ENCODE peak calls at places on chromosomes 5 and 9, in four cellular contexts. One of them, this sample, is unnamed.

GRCh38 chr9:105150991-105151685 is 93.3 kb upstream of the SLC44A1 start:
- DNase-seq in IMR-90: peak
- DNase-seq in GM12878: no peak
- DNase-seq in K562: no peak
- DNase-seq in this sample: no peak

GRCh38 chr5:44887722-44888121 is 79.0 kb downstream of the MRPS30 start:
- DNase-seq in K562: no peak
- DNase-seq in IMR-90: no peak
- DNase-seq in GM12878: no peak
- DNase-seq in this sample: no peak

GRCh38 chr5:68251804-68252648 is 36.5 kb downstream of the PIK3R1 start:
- DNase-seq in GM12878: no peak
- DNase-seq in K562: no peak
- DNase-seq in IMR-90: peak
- DNase-seq in this sample: no peak

GRCh38 chr9:112041536-112042243 is 133.4 kb downstream of the SUSD1 start:
- DNase-seq in K562: no peak
- DNase-seq in IMR-90: peak
- DNase-seq in GM12878: no peak
- DNase-seq in this sample: peak

GRCh38 chr5:14487101-14487895 is 94.3 kb upstream of the OTULINL start:
- DNase-seq in IMR-90: no peak
- DNase-seq in GM12878: no peak
- DNase-seq in K562: no peak
- DNase-seq in this sample: no peak

GRCh38 chr5:3006961-3007551 is 255.6 kb upstream of the IRX2 start:
- DNase-seq in GM12878: no peak
- DNase-seq in IMR-90: no peak
- DNase-seq in K562: no peak
- DNase-seq in this sample: no peak

GRCh38 chr5:88675758-88676636 is 207.0 kb downstream of the MEF2C start:
- DNase-seq in GM12878: no peak
- DNase-seq in K562: no peak
- DNase-seq in IMR-90: peak
- DNase-seq in this sample: no peak

GRCh38 chr5:35143841-35144240 is 86.4 kb downstream of the PRLR start:
- DNase-seq in GM12878: no peak
- DNase-seq in K562: no peak
- DNase-seq in IMR-90: no peak
- DNase-seq in this sample: no peak

GRCh38 chr9:132488611-132489010 is 78.6 kb downstream of the CFAP77 start:
- DNase-seq in GM12878: no peak
- DNase-seq in K562: no peak
- DNase-seq in IMR-90: no peak
- DNase-seq in this sample: no peak

GRCh38 chr5:138650999-138651766 is 76.0 kb upstream of the HSPA9 start:
- DNase-seq in GM12878: no peak
- DNase-seq in IMR-90: no peak
- DNase-seq in K562: no peak
- DNase-seq in this sample: no peak

GRCh38 chr5:1508679-1509290 is 15.0 kb downstream of the LPCAT1 start:
- DNase-seq in GM12878: no peak
- DNase-seq in K562: no peak
- DNase-seq in IMR-90: peak
- DNase-seq in this sample: no peak

GRCh38 chr9:69919461-69920061 is 98.9 kb downstream of the CFAP95 start:
- DNase-seq in K562: peak
- DNase-seq in IMR-90: peak
- DNase-seq in GM12878: no peak
- DNase-seq in this sample: peak

GRCh38 chr9:70861376-70861775 is 260.0 kb downstream of the TRPM3 start:
- DNase-seq in IMR-90: no peak
- DNase-seq in GM12878: no peak
- DNase-seq in K562: no peak
- DNase-seq in this sample: no peak

GRCh38 chr5:14902826-14903560 is 31.4 kb upstream of the ANKH start:
- DNase-seq in IMR-90: no peak
- DNase-seq in GM12878: no peak
- DNase-seq in K562: no peak
- DNase-seq in this sample: no peak

GRCh38 chr5:128146671-128147070 is 63.1 kb downstream of the SLC12A2 start:
- DNase-seq in IMR-90: no peak
- DNase-seq in K562: no peak
- DNase-seq in GM12878: no peak
- DNase-seq in this sample: no peak

GRCh38 chr5:3345195-3345594 is 250.4 kb upstream of the IRX1 start:
- DNase-seq in K562: no peak
- DNase-seq in IMR-90: no peak
- DNase-seq in GM12878: no peak
- DNase-seq in this sample: no peak

GRCh38 chr5:111063709-111064322 is 7.7 kb upstream of the TSLP start:
- DNase-seq in IMR-90: peak
- DNase-seq in GM12878: no peak
- DNase-seq in K562: no peak
- DNase-seq in this sample: no peak

GRCh38 chr5:1521054-1521453 is 2.7 kb downstream of the LPCAT1 start:
- DNase-seq in K562: no peak
- DNase-seq in IMR-90: no peak
- DNase-seq in GM12878: no peak
- DNase-seq in this sample: no peak

GRCh38 chr5:159183247-159183646 is 26.1 kb downstream of the RNF145 start:
- DNase-seq in IMR-90: no peak
- DNase-seq in GM12878: no peak
- DNase-seq in K562: no peak
- DNase-seq in this sample: no peak

GRCh38 chr9:92808726-92809451 is 44.3 kb upstream of the BICD2 start:
- DNase-seq in IMR-90: peak
- DNase-seq in K562: peak
- DNase-seq in GM12878: no peak
- DNase-seq in this sample: peak

GRCh38 chr5:110968246-110969005 is 103.1 kb upstream of the TSLP start:
- DNase-seq in K562: no peak
- DNase-seq in IMR-90: peak
- DNase-seq in GM12878: no peak
- DNase-seq in this sample: no peak

GRCh38 chr5:106853266-106853665 is 817.5 kb downstream of the EFNA5 start:
- DNase-seq in IMR-90: peak
- DNase-seq in GM12878: no peak
- DNase-seq in K562: no peak
- DNase-seq in this sample: no peak

GRCh38 chr5:80967500-80968181 is 7.5 kb downstream of the RASGRF2 start:
- DNase-seq in K562: no peak
- DNase-seq in IMR-90: peak
- DNase-seq in GM12878: no peak
- DNase-seq in this sample: peak

GRCh38 chr9:100445903-100446549 is 19.1 kb downstream of the MSANTD3 start:
- DNase-seq in GM12878: no peak
- DNase-seq in IMR-90: no peak
- DNase-seq in K562: no peak
- DNase-seq in this sample: no peak

GRCh38 chr9:119667163-119667562 is 297.9 kb upstream of the BRINP1 start:
- DNase-seq in IMR-90: no peak
- DNase-seq in K562: no peak
- DNase-seq in GM12878: no peak
- DNase-seq in this sample: no peak

GRCh38 chr9:89686134-89686533 is 81.3 kb downstream of the GADD45G start:
- DNase-seq in IMR-90: no peak
- DNase-seq in K562: no peak
- DNase-seq in GM12878: no peak
- DNase-seq in this sample: no peak

GRCh38 chr9:33452828-33453271 is 5.5 kb upstream of the AQP3 start:
- DNase-seq in K562: peak
- DNase-seq in IMR-90: peak
- DNase-seq in GM12878: no peak
- DNase-seq in this sample: peak

GRCh38 chr5:110909950-110910349 is 161.6 kb upstream of the TSLP start:
- DNase-seq in IMR-90: peak
- DNase-seq in K562: no peak
- DNase-seq in GM12878: no peak
- DNase-seq in this sample: no peak

GRCh38 chr5:10528056-10528816 is 35.6 kb upstream of the ANKRD33B start:
- DNase-seq in IMR-90: peak
- DNase-seq in K562: no peak
- DNase-seq in GM12878: no peak
- DNase-seq in this sample: no peak

GRCh38 chr5:77316871-77317661 is 106.6 kb downstream of the PDE8B start:
- DNase-seq in IMR-90: peak
- DNase-seq in GM12878: no peak
- DNase-seq in K562: no peak
- DNase-seq in this sample: no peak

GRCh38 chr9:87678650-87679355 is 47.1 kb upstream of the CTSL start:
- DNase-seq in GM12878: no peak
- DNase-seq in IMR-90: peak
- DNase-seq in K562: peak
- DNase-seq in this sample: peak

GRCh38 chr9:100428871-100429654 is 2.1 kb downstream of the MSANTD3 start:
- DNase-seq in GM12878: no peak
- DNase-seq in K562: no peak
- DNase-seq in IMR-90: peak
- DNase-seq in this sample: peak

GRCh38 chr5:95178046-95178651 is 106.7 kb downstream of the MCTP1 start:
- DNase-seq in IMR-90: no peak
- DNase-seq in GM12878: peak
- DNase-seq in K562: no peak
- DNase-seq in this sample: peak

GRCh38 chr5:115382989-115383388 is 86.5 kb upstream of the CCDC112 start:
- DNase-seq in K562: no peak
- DNase-seq in GM12878: no peak
- DNase-seq in IMR-90: no peak
- DNase-seq in this sample: no peak
- TF ChIP-seq FOS in K562: no peak
- TF ChIP-seq FOS in GM12878: no peak
- TF ChIP-seq FOS in IMR-90: no peak
- TF ChIP-seq FOS in this sample: no peak

GRCh38 chr5:181159286-181160143 is 12.1 kb downstream of the OR2V2 start:
- DNase-seq in K562: peak
- DNase-seq in IMR-90: peak
- DNase-seq in GM12878: no peak
- DNase-seq in this sample: peak
- H3K27ac ChIP-seq in K562: peak
- H3K27ac ChIP-seq in IMR-90: no peak
- H3K27ac ChIP-seq in GM12878: peak
- H3K27ac ChIP-seq in this sample: no peak

DNA sequence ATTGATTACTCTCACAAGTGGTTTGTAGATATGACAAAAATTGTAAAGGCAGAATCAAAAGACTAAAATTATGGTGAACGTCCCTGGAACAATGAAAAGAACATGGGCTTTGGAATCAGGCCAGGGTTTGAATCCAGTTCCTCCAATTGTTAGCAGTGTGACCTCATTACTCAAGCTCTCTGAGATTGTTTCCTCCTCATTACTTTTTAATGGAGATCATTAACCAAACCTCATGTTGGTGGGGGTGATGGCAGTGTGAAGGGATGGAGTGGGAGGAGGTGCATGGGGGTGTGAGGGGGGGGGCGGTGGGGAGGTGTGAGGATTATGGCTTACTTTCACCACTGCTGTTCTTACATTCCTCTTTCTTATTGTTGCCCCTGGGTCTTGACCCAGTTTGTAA is 44.1 kb upstream of the FOXE1 start:
- DNase-seq in IMR-90: no peak
- DNase-seq in GM12878: no peak
- DNase-seq in K562: no peak
- DNase-seq in this sample: peak
- TF ChIP-seq FOS in IMR-90: no peak
- TF ChIP-seq FOS in GM12878: no peak
- TF ChIP-seq FOS in K562: no peak
- TF ChIP-seq FOS in this sample: no peak

GRCh38 chr5:72364961-72365360 is 44.8 kb downstream of the PTCD2 start:
- DNase-seq in K562: no peak
- DNase-seq in GM12878: no peak
- DNase-seq in IMR-90: no peak
- DNase-seq in this sample: no peak
- H3K27ac ChIP-seq in K562: no peak
- H3K27ac ChIP-seq in GM12878: no peak
- H3K27ac ChIP-seq in IMR-90: no peak
- H3K27ac ChIP-seq in this sample: no peak

GRCh38 chr5:93130623-93131022 is 450.4 kb downstream of the NR2F1-AS1 start:
- DNase-seq in K562: no peak
- DNase-seq in IMR-90: no peak
- DNase-seq in GM12878: no peak
- DNase-seq in this sample: no peak
- TF ChIP-seq FOS in K562: no peak
- TF ChIP-seq FOS in IMR-90: no peak
- TF ChIP-seq FOS in GM12878: no peak
- TF ChIP-seq FOS in this sample: no peak

DNA sequence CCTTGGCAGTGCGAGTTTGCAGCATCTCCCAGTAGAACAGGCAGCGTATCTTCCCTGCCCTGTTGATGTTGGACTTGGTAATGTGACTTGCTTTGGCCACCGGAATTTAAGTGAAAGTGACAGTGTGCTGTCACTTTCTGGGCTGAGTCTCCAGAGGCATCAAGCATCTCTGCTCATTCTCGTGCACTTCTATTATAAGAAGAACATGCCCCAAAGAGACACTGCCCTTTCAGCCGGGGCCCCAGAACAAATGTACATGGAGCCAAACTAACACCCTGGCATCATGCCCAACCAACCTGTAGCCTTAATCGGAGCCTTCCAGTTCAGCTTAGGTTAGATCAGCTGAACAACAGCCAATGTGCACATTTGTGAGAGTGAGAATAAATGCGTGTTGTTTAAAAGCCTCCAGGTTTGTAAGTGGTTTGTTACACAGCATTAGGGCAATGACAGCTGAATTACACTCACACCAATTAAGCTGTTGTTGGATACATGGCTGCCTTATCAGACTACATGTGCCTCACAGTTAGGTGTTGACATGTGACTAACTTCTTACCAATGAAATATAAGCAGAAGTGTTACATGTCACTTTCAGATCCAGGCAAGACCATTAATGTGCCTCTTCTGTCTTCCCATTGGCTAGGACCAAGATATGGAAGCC is 22.1 kb upstream of the FRMD3 start:
- DNase-seq in GM12878: no peak
- DNase-seq in K562: no peak
- DNase-seq in IMR-90: no peak
- DNase-seq in this sample: no peak
- H3K27ac ChIP-seq in GM12878: no peak
- H3K27ac ChIP-seq in K562: no peak
- H3K27ac ChIP-seq in IMR-90: no peak
- H3K27ac ChIP-seq in this sample: no peak

This sample was measured in endothelial cell of umbilical vein.